ENCODE peak calls at places on chromosomes 4 and X, in seven cellular contexts. One of them, this sample, is unnamed.

GRCh38 chr4:1195109-1195671 is 22.8 kb upstream of the SPON2 start:
- DNase-seq in activated CD4-positive, alpha-beta T cell treated with anti-CD3 and anti-CD28 coated beads for 4 hours: no peak
- DNase-seq in left kidney: no peak
- DNase-seq in stimulated activated effector memory CD8-positive, alpha-beta T cell treated with anti-CD3 and anti-CD28 coated beads, Interleukin-12 subunit alpha, Interleukin-12 subunit beta, amount 100 ng/mL, for 72 hours: no peak
- DNase-seq in hepatocyte: peak
- DNase-seq in CD8-positive, alpha-beta T cell: no peak
- DNase-seq in BE2C: no peak
- DNase-seq in this sample: no peak

GRCh38 chr4:47774078-47774477 is 63.8 kb downstream of the CORIN start:
- DNase-seq in activated CD4-positive, alpha-beta T cell treated with anti-CD3 and anti-CD28 coated beads for 4 hours: no peak
- DNase-seq in left kidney: peak
- DNase-seq in stimulated activated effector memory CD8-positive, alpha-beta T cell treated with anti-CD3 and anti-CD28 coated beads, Interleukin-12 subunit alpha, Interleukin-12 subunit beta, amount 100 ng/mL, for 72 hours: no peak
- DNase-seq in hepatocyte: no peak
- DNase-seq in CD8-positive, alpha-beta T cell: no peak
- DNase-seq in BE2C: peak
- DNase-seq in this sample: no peak

GRCh38 chrX:149979126-149979644 is 40.9 kb upstream of the EOLA2 start:
- DNase-seq in activated CD4-positive, alpha-beta T cell treated with anti-CD3 and anti-CD28 coated beads for 4 hours: no peak
- DNase-seq in left kidney: no peak
- DNase-seq in stimulated activated effector memory CD8-positive, alpha-beta T cell treated with anti-CD3 and anti-CD28 coated beads, Interleukin-12 subunit alpha, Interleukin-12 subunit beta, amount 100 ng/mL, for 72 hours: no peak
- DNase-seq in hepatocyte: no peak
- DNase-seq in CD8-positive, alpha-beta T cell: no peak
- DNase-seq in BE2C: no peak
- DNase-seq in this sample: no peak

GRCh38 chrX:106611682-106612402 is at the start of gene RADX:
- DNase-seq in activated CD4-positive, alpha-beta T cell treated with anti-CD3 and anti-CD28 coated beads for 4 hours: peak
- DNase-seq in left kidney: peak
- DNase-seq in stimulated activated effector memory CD8-positive, alpha-beta T cell treated with anti-CD3 and anti-CD28 coated beads, Interleukin-12 subunit alpha, Interleukin-12 subunit beta, amount 100 ng/mL, for 72 hours: peak
- DNase-seq in hepatocyte: peak
- DNase-seq in CD8-positive, alpha-beta T cell: peak
- DNase-seq in BE2C: peak
- DNase-seq in this sample: peak

GRCh38 chrX:124619710-124620109 is 273.3 kb downstream of the SH2D1A start:
- DNase-seq in activated CD4-positive, alpha-beta T cell treated with anti-CD3 and anti-CD28 coated beads for 4 hours: no peak
- DNase-seq in left kidney: no peak
- DNase-seq in stimulated activated effector memory CD8-positive, alpha-beta T cell treated with anti-CD3 and anti-CD28 coated beads, Interleukin-12 subunit alpha, Interleukin-12 subunit beta, amount 100 ng/mL, for 72 hours: no peak
- DNase-seq in hepatocyte: no peak
- DNase-seq in CD8-positive, alpha-beta T cell: no peak
- DNase-seq in BE2C: no peak
- DNase-seq in this sample: no peak

GRCh38 chr4:87251104-87251503 is 30.7 kb upstream of the KLHL8 start:
- DNase-seq in activated CD4-positive, alpha-beta T cell treated with anti-CD3 and anti-CD28 coated beads for 4 hours: no peak
- DNase-seq in left kidney: no peak
- DNase-seq in stimulated activated effector memory CD8-positive, alpha-beta T cell treated with anti-CD3 and anti-CD28 coated beads, Interleukin-12 subunit alpha, Interleukin-12 subunit beta, amount 100 ng/mL, for 72 hours: no peak
- DNase-seq in hepatocyte: no peak
- DNase-seq in CD8-positive, alpha-beta T cell: no peak
- DNase-seq in BE2C: no peak
- DNase-seq in this sample: no peak

GRCh38 chr4:85370400-85371032 is 104.4 kb upstream of the ARHGAP24 start:
- DNase-seq in activated CD4-positive, alpha-beta T cell treated with anti-CD3 and anti-CD28 coated beads for 4 hours: no peak
- DNase-seq in left kidney: peak
- DNase-seq in stimulated activated effector memory CD8-positive, alpha-beta T cell treated with anti-CD3 and anti-CD28 coated beads, Interleukin-12 subunit alpha, Interleukin-12 subunit beta, amount 100 ng/mL, for 72 hours: no peak
- DNase-seq in hepatocyte: peak
- DNase-seq in CD8-positive, alpha-beta T cell: no peak
- DNase-seq in BE2C: peak
- DNase-seq in this sample: peak

GRCh38 chr4:7050481-7051143 is 7.4 kb downstream of the TADA2B start:
- DNase-seq in activated CD4-positive, alpha-beta T cell treated with anti-CD3 and anti-CD28 coated beads for 4 hours: no peak
- DNase-seq in left kidney: no peak
- DNase-seq in stimulated activated effector memory CD8-positive, alpha-beta T cell treated with anti-CD3 and anti-CD28 coated beads, Interleukin-12 subunit alpha, Interleukin-12 subunit beta, amount 100 ng/mL, for 72 hours: no peak
- DNase-seq in hepatocyte: no peak
- DNase-seq in CD8-positive, alpha-beta T cell: no peak
- DNase-seq in BE2C: no peak
- DNase-seq in this sample: no peak

GRCh38 chr4:148044889-148045352 is 313.0 kb downstream of the ARHGAP10 start:
- DNase-seq in activated CD4-positive, alpha-beta T cell treated with anti-CD3 and anti-CD28 coated beads for 4 hours: no peak
- DNase-seq in left kidney: peak
- DNase-seq in stimulated activated effector memory CD8-positive, alpha-beta T cell treated with anti-CD3 and anti-CD28 coated beads, Interleukin-12 subunit alpha, Interleukin-12 subunit beta, amount 100 ng/mL, for 72 hours: no peak
- DNase-seq in hepatocyte: no peak
- DNase-seq in CD8-positive, alpha-beta T cell: no peak
- DNase-seq in BE2C: no peak
- DNase-seq in this sample: no peak

GRCh38 chrX:150361777-150362351 is 1.3 kb upstream of the MAMLD1 start:
- DNase-seq in activated CD4-positive, alpha-beta T cell treated with anti-CD3 and anti-CD28 coated beads for 4 hours: peak
- DNase-seq in left kidney: peak
- DNase-seq in stimulated activated effector memory CD8-positive, alpha-beta T cell treated with anti-CD3 and anti-CD28 coated beads, Interleukin-12 subunit alpha, Interleukin-12 subunit beta, amount 100 ng/mL, for 72 hours: peak
- DNase-seq in hepatocyte: peak
- DNase-seq in CD8-positive, alpha-beta T cell: no peak
- DNase-seq in BE2C: no peak
- DNase-seq in this sample: peak

GRCh38 chrX:53395605-53396298 is 26.7 kb downstream of the SMC1A start:
- DNase-seq in activated CD4-positive, alpha-beta T cell treated with anti-CD3 and anti-CD28 coated beads for 4 hours: no peak
- DNase-seq in left kidney: no peak
- DNase-seq in stimulated activated effector memory CD8-positive, alpha-beta T cell treated with anti-CD3 and anti-CD28 coated beads, Interleukin-12 subunit alpha, Interleukin-12 subunit beta, amount 100 ng/mL, for 72 hours: no peak
- DNase-seq in hepatocyte: no peak
- DNase-seq in CD8-positive, alpha-beta T cell: no peak
- DNase-seq in BE2C: no peak
- DNase-seq in this sample: no peak

GRCh38 chrX:9352243-9352642 is 112.6 kb upstream of the TBL1X start:
- DNase-seq in activated CD4-positive, alpha-beta T cell treated with anti-CD3 and anti-CD28 coated beads for 4 hours: no peak
- DNase-seq in left kidney: no peak
- DNase-seq in stimulated activated effector memory CD8-positive, alpha-beta T cell treated with anti-CD3 and anti-CD28 coated beads, Interleukin-12 subunit alpha, Interleukin-12 subunit beta, amount 100 ng/mL, for 72 hours: no peak
- DNase-seq in hepatocyte: no peak
- DNase-seq in CD8-positive, alpha-beta T cell: no peak
- DNase-seq in BE2C: no peak
- DNase-seq in this sample: no peak

GRCh38 chrX:18985186-18985435 is 1.2 kb upstream of the PHKA2 start:
- DNase-seq in activated CD4-positive, alpha-beta T cell treated with anti-CD3 and anti-CD28 coated beads for 4 hours: no peak
- DNase-seq in left kidney: no peak
- DNase-seq in stimulated activated effector memory CD8-positive, alpha-beta T cell treated with anti-CD3 and anti-CD28 coated beads, Interleukin-12 subunit alpha, Interleukin-12 subunit beta, amount 100 ng/mL, for 72 hours: no peak
- DNase-seq in hepatocyte: no peak
- DNase-seq in CD8-positive, alpha-beta T cell: no peak
- DNase-seq in BE2C: no peak
- DNase-seq in this sample: no peak